ENCODE peak calls at places on chromosome 3, in four cellular contexts. One of them, this sample, is unnamed. For H3K9me1, the result is how much of the 10 kb centered on the place peaks cover.

GRCh38 chr3:168801792-168802191 is 706.1 kb upstream of the GOLIM4 start:
- DNase-seq in endothelial cell of umbilical vein: peak
- DNase-seq in K562: no peak
- DNase-seq in keratinocyte: no peak
- DNase-seq in this sample: peak

GRCh38 chr3:187026321-187026678 is 96.0 kb downstream of the ST6GAL1 start:
- DNase-seq in endothelial cell of umbilical vein: no peak
- DNase-seq in K562: no peak
- DNase-seq in keratinocyte: no peak
- DNase-seq in this sample: no peak

GRCh38 chr3:186053954-186054353 is 54.9 kb downstream of the ETV5 start:
- DNase-seq in endothelial cell of umbilical vein: no peak
- DNase-seq in K562: no peak
- DNase-seq in keratinocyte: no peak
- DNase-seq in this sample: peak

GRCh38 chr3:37072892-37073291 is 79.6 kb downstream of the MLH1 start:
- DNase-seq in endothelial cell of umbilical vein: peak
- DNase-seq in K562: no peak
- DNase-seq in keratinocyte: no peak
- DNase-seq in this sample: peak

GRCh38 chr3:134659391-134660045 is 8.7 kb upstream of the KY start:
- DNase-seq in endothelial cell of umbilical vein: no peak
- DNase-seq in K562: no peak
- DNase-seq in keratinocyte: no peak
- DNase-seq in this sample: no peak

GRCh38 chr3:170049146-170050000 is 11.6 kb downstream of the GPR160 start:
- DNase-seq in endothelial cell of umbilical vein: peak
- DNase-seq in K562: no peak
- DNase-seq in keratinocyte: no peak
- DNase-seq in this sample: peak

GRCh38 chr3:65575376-65575840 is 463.3 kb downstream of the MAGI1 start:
- DNase-seq in endothelial cell of umbilical vein: peak
- DNase-seq in K562: no peak
- DNase-seq in keratinocyte: peak
- DNase-seq in this sample: peak

GRCh38 chr3:50238549-50239026 is 2.6 kb downstream of the GNAI2 start:
- DNase-seq in endothelial cell of umbilical vein: peak
- DNase-seq in K562: no peak
- DNase-seq in keratinocyte: no peak
- DNase-seq in this sample: no peak

GRCh38 chr3:44962606-44963393 is 13.2 kb downstream of the ZDHHC3 start:
- DNase-seq in endothelial cell of umbilical vein: no peak
- DNase-seq in K562: no peak
- DNase-seq in keratinocyte: no peak
- DNase-seq in this sample: peak

GRCh38 chr3:13134166-13134878 is 61.1 kb upstream of the IQSEC1 start:
- DNase-seq in endothelial cell of umbilical vein: no peak
- DNase-seq in K562: no peak
- DNase-seq in keratinocyte: no peak
- DNase-seq in this sample: no peak

GRCh38 chr3:188792788-188793187 is 379.0 kb upstream of the TPRG1 start:
- DNase-seq in endothelial cell of umbilical vein: no peak
- DNase-seq in K562: no peak
- DNase-seq in keratinocyte: no peak
- DNase-seq in this sample: peak

GRCh38 chr3:56784452-56785001 is 17.2 kb downstream of the ARHGEF3 start:
- DNase-seq in endothelial cell of umbilical vein: no peak
- DNase-seq in K562: no peak
- DNase-seq in keratinocyte: no peak
- DNase-seq in this sample: no peak

GRCh38 chr3:122558605-122559004 is 5.5 kb downstream of the PARP9 start:
- DNase-seq in endothelial cell of umbilical vein: no peak
- DNase-seq in K562: no peak
- DNase-seq in keratinocyte: no peak
- DNase-seq in this sample: no peak

GRCh38 chr3:78613366-78614008 is 1154.3 kb downstream of the ROBO1 start:
- DNase-seq in endothelial cell of umbilical vein: no peak
- DNase-seq in K562: no peak
- DNase-seq in keratinocyte: no peak
- DNase-seq in this sample: no peak

GRCh38 chr3:192063570-192063969 is 602.6 kb downstream of the PYDC2 start:
- DNase-seq in endothelial cell of umbilical vein: peak
- DNase-seq in K562: no peak
- DNase-seq in keratinocyte: no peak
- DNase-seq in this sample: peak

GRCh38 chr3:29183346-29184087 is 97.4 kb upstream of the RBMS3 start:
- DNase-seq in endothelial cell of umbilical vein: no peak
- DNase-seq in K562: no peak
- DNase-seq in keratinocyte: no peak
- DNase-seq in this sample: peak

GRCh38 chr3:29486087-29486486 is 205.2 kb downstream of the RBMS3 start:
- DNase-seq in endothelial cell of umbilical vein: no peak
- DNase-seq in K562: no peak
- DNase-seq in keratinocyte: no peak
- DNase-seq in this sample: peak

GRCh38 chr3:68535782-68536181 is 396.6 kb downstream of the TAFA4 start:
- DNase-seq in endothelial cell of umbilical vein: no peak
- DNase-seq in K562: no peak
- DNase-seq in keratinocyte: no peak
- DNase-seq in this sample: no peak

GRCh38 chr3:171293142-171293782 is 166.9 kb downstream of the TNIK start:
- DNase-seq in endothelial cell of umbilical vein: no peak
- DNase-seq in K562: no peak
- DNase-seq in keratinocyte: no peak
- DNase-seq in this sample: no peak

GRCh38 chr3:28253040-28253715 is 11.8 kb downstream of the CMC1 start:
- DNase-seq in endothelial cell of umbilical vein: no peak
- DNase-seq in K562: no peak
- DNase-seq in keratinocyte: no peak
- DNase-seq in this sample: no peak

GRCh38 chr3:5332270-5332956 is 144.9 kb downstream of the EDEM1 start:
- DNase-seq in endothelial cell of umbilical vein: no peak
- DNase-seq in K562: no peak
- DNase-seq in keratinocyte: no peak
- DNase-seq in this sample: no peak
- H3K9me1 ChIP-seq in endothelial cell of umbilical vein: under half
- H3K9me1 ChIP-seq in K562: under half
- H3K9me1 ChIP-seq in keratinocyte: under half
- H3K9me1 ChIP-seq in this sample: under half

DNA sequence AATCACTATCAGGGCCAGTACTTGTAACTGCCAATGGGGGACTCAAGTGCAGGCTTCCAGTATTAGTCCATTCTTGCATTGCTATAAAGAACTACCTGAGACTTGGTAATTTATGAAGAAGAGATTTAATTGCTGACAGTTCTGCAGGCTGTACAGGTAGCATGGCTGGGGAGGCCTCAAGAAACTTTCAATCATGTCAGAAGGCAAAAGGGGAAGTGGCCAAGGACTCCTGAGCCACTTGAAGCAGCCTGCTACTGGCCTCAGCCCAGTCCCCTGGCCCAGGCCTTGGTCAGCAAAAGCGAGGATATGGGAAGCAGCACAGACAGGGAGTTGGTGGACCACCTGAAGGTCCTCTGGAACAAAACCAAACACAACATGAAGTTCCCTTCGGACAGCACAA is 29.2 kb upstream of the OR5K1 start:
- DNase-seq in endothelial cell of umbilical vein: no peak
- DNase-seq in K562: no peak
- DNase-seq in keratinocyte: no peak
- DNase-seq in this sample: no peak
- H3K9me1 ChIP-seq in endothelial cell of umbilical vein: under half
- H3K9me1 ChIP-seq in K562: under half
- H3K9me1 ChIP-seq in keratinocyte: under half
- H3K9me1 ChIP-seq in this sample: under half

GRCh38 chr3:59341441-59341840 is 291.6 kb upstream of the CFAP20DC start:
- DNase-seq in endothelial cell of umbilical vein: no peak
- DNase-seq in K562: no peak
- DNase-seq in keratinocyte: no peak
- DNase-seq in this sample: no peak
- H3K9me1 ChIP-seq in endothelial cell of umbilical vein: under half
- H3K9me1 ChIP-seq in K562: under half
- H3K9me1 ChIP-seq in keratinocyte: under half
- H3K9me1 ChIP-seq in this sample: under half

DNA sequence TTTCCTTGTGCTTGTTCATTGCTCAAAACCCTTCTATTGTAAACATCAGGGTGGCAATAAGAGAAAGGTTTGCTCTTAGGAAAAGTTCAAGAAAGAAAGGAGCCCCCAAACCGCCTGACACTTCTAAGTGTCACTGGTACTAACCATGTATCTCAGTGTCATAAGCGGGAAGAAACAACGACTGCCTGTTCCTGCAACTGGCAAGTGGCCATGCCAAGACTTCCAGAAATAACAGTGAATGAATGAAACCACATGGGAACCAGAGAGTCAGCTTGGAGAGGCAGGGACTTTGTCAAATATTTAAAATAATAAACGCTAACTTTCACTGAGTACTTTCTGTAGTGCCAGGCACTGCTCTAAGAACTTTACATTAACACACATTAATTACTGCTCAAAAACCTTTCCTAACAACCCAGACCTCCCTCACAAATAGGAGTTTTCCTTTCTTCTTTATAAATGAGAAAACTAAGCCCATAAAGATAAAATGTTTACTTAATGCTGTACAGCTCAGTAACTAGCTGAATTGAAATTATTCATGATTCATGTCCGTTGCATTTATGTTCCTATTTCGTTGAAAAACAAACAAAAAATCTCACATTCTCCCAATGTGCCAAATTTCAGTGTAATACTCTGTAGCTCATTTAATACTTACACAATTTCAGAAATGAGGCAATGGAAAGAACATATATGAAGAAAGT is 978 bp downstream of the PLSCR2 start:
- DNase-seq in endothelial cell of umbilical vein: no peak
- DNase-seq in K562: no peak
- DNase-seq in keratinocyte: no peak
- DNase-seq in this sample: peak
- H3K9me1 ChIP-seq in endothelial cell of umbilical vein: under half
- H3K9me1 ChIP-seq in K562: under half
- H3K9me1 ChIP-seq in keratinocyte: under half
- H3K9me1 ChIP-seq in this sample: under half

GRCh38 chr3:103510760-103511159 is 1075.9 kb downstream of the ZPLD1 start:
- DNase-seq in endothelial cell of umbilical vein: no peak
- DNase-seq in K562: no peak
- DNase-seq in keratinocyte: no peak
- DNase-seq in this sample: no peak
- H3K9me1 ChIP-seq in endothelial cell of umbilical vein: under half
- H3K9me1 ChIP-seq in K562: under half
- H3K9me1 ChIP-seq in keratinocyte: under half
- H3K9me1 ChIP-seq in this sample: under half